ENCODE peak calls at places on chromosome 16, in five cellular contexts. I, C, W, S and Y are unnamed samples.

GRCh38 chr16:65225488-65225887 is 103.6 kb upstream of the CDH11 start:
- DNase-seq in I (no peak), C (no peak), W (no peak), S (no peak), Y (no peak)

GRCh38 chr16:57471209-57471608 is 8.7 kb downstream of the POLR2C start:
- DNase-seq in I (no peak), C (no peak), W (no peak), S (no peak), Y (no peak)

GRCh38 chr16:23640669-23640958 is 496 bp downstream of the PALB2 start:
- DNase-seq in I (no peak), C (no peak), W (no peak), S (no peak), Y (no peak)

GRCh38 chr16:86072328-86073102 is 173.6 kb downstream of the IRF8 start:
- DNase-seq in I (peak), C (no peak), W (peak), S (peak), Y (peak)

GRCh38 chr16:4481526-4481925 is 5.3 kb downstream of the HMOX2 start:
- DNase-seq in I (no peak), C (no peak), W (no peak), S (no peak), Y (no peak)

GRCh38 chr16:4272114-4272954 is 489 bp downstream of the TFAP4 start:
- DNase-seq in I (peak), C (no peak), W (no peak), S (peak), Y (peak)

GRCh38 chr16:17481741-17482140 is 11.0 kb upstream of the XYLT1 start:
- DNase-seq in I (no peak), C (no peak), W (no peak), S (no peak), Y (no peak)

GRCh38 chr16:1464196-1464893 is 10.5 kb downstream of the CLCN7 start:
- DNase-seq in I (no peak), C (no peak), W (no peak), S (no peak), Y (no peak)

GRCh38 chr16:51731160-51731559 is 580.1 kb upstream of the SALL1 start:
- DNase-seq in I (no peak), C (no peak), W (no peak), S (no peak), Y (no peak)